ENCODE peak calls at places on chromosomes 1 and 21, in ten cellular contexts. A is fibroblast of the aortic adventitia; Q is retinal pigment epithelial cell; C is IMR-90; W is cardiac fibroblast; Y is foreskin melanocyte; O is kidney tubule cell; H is activated CD4-positive, alpha-beta T cell treated with anti-CD3 and anti-CD28 coated beads, Interleukin-2, amount 50 U/mL, for 4 hours; Z is hepatocyte; U is RWPE1. M is an unnamed sample.

GRCh38 chr1:27001570-27002360 is 8.3 kb downstream of the TRNP1 start:
- DNase-seq in Z (peak; percentile 34), C (no peak), O (peak; percentile 78), W (no peak), Q (no peak), A (no peak), Y (peak; percentile 100), U (no peak), H (no peak), M (no peak)

GRCh38 chr1:204513117-204513716 is 3.0 kb upstream of the MDM4 start:
- DNase-seq in W (no peak), U (no peak), H (peak; percentile 40), Q (no peak), O (no peak), C (no peak), A (no peak), Y (no peak), Z (no peak), M (no peak)

GRCh38 chr1:924619-925323 is 1.0 kb downstream of the SAMD11 start:
- DNase-seq in Z (peak; percentile 69), O (peak; percentile 43), W (peak; percentile 35), H (no peak), A (peak; percentile 33), U (no peak), Q (no peak), Y (no peak), C (peak; percentile 36), M (no peak)

GRCh38 chr1:15919316-15919715 is 56.6 kb downstream of the ZBTB17 start:
- DNase-seq in O (peak; percentile 72), U (peak; percentile 72), C (peak; percentile 84), Y (no peak), A (peak; percentile 63), W (peak; percentile 81), Z (no peak), H (peak; percentile 62), Q (peak; percentile 58), M (peak; percentile 59)

GRCh38 chr1:91501527-91501859 is 842 bp downstream of the CDC7 start:
- DNase-seq in W (peak; percentile 64), A (peak; percentile 41), U (peak; percentile 52), H (no peak), Q (peak; percentile 14), Y (no peak), Z (no peak), C (peak; percentile 32), O (no peak), M (no peak)

GRCh38 chr1:226960944-226961765 is 21.1 kb downstream of the COQ8A start:
- DNase-seq in Z (no peak), Y (no peak), H (no peak), A (no peak), U (no peak), O (no peak), W (no peak), C (no peak), Q (no peak), M (no peak)

GRCh38 chr1:14725641-14726213 is 127.2 kb downstream of the KAZN start:
- DNase-seq in Q (no peak), Y (no peak), W (no peak), O (no peak), H (no peak), Z (no peak), U (no peak), C (no peak), A (no peak), M (no peak)

GRCh38 chr21:45431781-45432572 is 27.0 kb downstream of the COL18A1 start:
- DNase-seq in W (no peak), Q (peak; percentile 83), C (peak; percentile 39), Z (no peak), A (peak; percentile 11), Y (no peak), H (no peak), U (no peak), O (no peak), M (no peak)

GRCh38 chr1:37995773-37996379 is 6.1 kb upstream of the SF3A3 start:
- DNase-seq in Z (peak; percentile 83), H (peak; percentile 25), W (peak; percentile 73), A (peak; percentile 93), U (no peak), Q (no peak), C (peak; percentile 89), O (peak; percentile 31), Y (peak; percentile 63), M (peak; percentile 87)

GRCh38 chr21:46227811-46228344 is 696 bp downstream of the LSS start:
- DNase-seq in A (peak; percentile 14), U (peak; percentile 42), O (no peak), Z (peak; percentile 38), Q (no peak), C (no peak), W (no peak), Y (peak; percentile 7), H (no peak), M (peak; percentile 34)

GRCh38 chr1:209655832-209656231 is 3.6 kb upstream of the LAMB3 start:
- DNase-seq in U (peak; percentile 76), Y (no peak), A (no peak), Z (peak; percentile 68), W (peak; percentile 38), H (no peak), O (peak; percentile 97), C (no peak), Q (no peak), M (no peak)

GRCh38 chr21:46066843-46067331 is 31.0 kb upstream of the COL6A2 start:
- DNase-seq in H (no peak), Y (no peak), Z (no peak), U (no peak), C (peak; percentile 56), O (no peak), W (peak; percentile 61), A (peak; percentile 81), Q (no peak), M (peak; percentile 69)

GRCh38 chr21:43864313-43864805 is 664 bp upstream of the AGPAT3 start:
- DNase-seq in W (peak; percentile 9), Q (no peak), H (peak; percentile 38), O (peak; percentile 66), Y (no peak), A (peak; percentile 22), U (no peak), Z (peak; percentile 81), C (peak; percentile 16), M (peak; percentile 21)

GRCh38 chr1:205263580-205264190 is 35.9 kb downstream of the TMCC2 start:
- DNase-seq in Y (no peak), C (peak; percentile 51), U (no peak), W (peak; percentile 16), H (no peak), Q (no peak), A (peak; percentile 70), Z (no peak), O (peak; percentile 55), M (peak; percentile 74)

GRCh38 chr1:17409391-17409811 is 30.1 kb downstream of the RCC2 start:
- DNase-seq in A (no peak), H (no peak), O (no peak), U (no peak), W (no peak), Y (no peak), C (no peak), Z (no peak), Q (no peak), M (no peak)

GRCh38 chr1:203534526-203534925 is 40.6 kb downstream of the OPTC start:
- DNase-seq in Y (peak; percentile 78), C (peak; percentile 97), W (peak; percentile 98), Z (peak; percentile 81), U (peak; percentile 86), Q (no peak), O (peak; percentile 91), A (peak; percentile 99), H (no peak), M (peak; percentile 99)

GRCh38 chr1:204530932-204531331 is 14.7 kb downstream of the MDM4 start:
- DNase-seq in Y (no peak), Q (no peak), Z (no peak), O (no peak), W (no peak), A (no peak), U (no peak), H (no peak), C (peak; percentile 12), M (no peak)

GRCh38 chr1:151146072-151146415 is 387 bp downstream of the SEMA6C start:
- DNase-seq in Q (no peak), A (peak; percentile 7), W (no peak), U (no peak), Y (no peak), C (no peak), Z (peak; percentile 13), O (no peak), H (no peak), M (no peak)

GRCh38 chr1:208270679-208271111 is 26.5 kb upstream of the PLXNA2 start:
- DNase-seq in U (no peak), Y (no peak), C (no peak), W (no peak), Z (no peak), Q (no peak), A (no peak), H (no peak), O (no peak), M (no peak)

GRCh38 chr1:43997295-43997694 is 5.9 kb downstream of the CCDC24 start:
- DNase-seq in Y (no peak), A (no peak), U (no peak), Q (no peak), O (no peak), H (no peak), C (no peak), W (no peak), Z (peak; percentile 60), M (no peak)

GRCh38 chr1:31602081-31602480 is 15.4 kb upstream of the HCRTR1 start:
- DNase-seq in C (no peak), Y (no peak), Q (no peak), O (no peak), W (no peak), U (no peak), H (no peak), A (no peak), Z (no peak), M (no peak)

GRCh38 chr1:18302788-18303413 is 177.8 kb upstream of the KLHDC7A start:
- DNase-seq in Z (no peak), Q (no peak), Y (no peak), O (no peak), C (no peak), A (no peak), H (no peak), W (no peak), U (no peak), M (no peak)

GRCh38 chr1:101005871-101006270 is 19.7 kb downstream of the DPH5 start:
- DNase-seq in Q (no peak), Z (no peak), C (peak; percentile 10), W (no peak), O (no peak), U (no peak), A (no peak), Y (no peak), H (no peak), M (no peak)

GRCh38 chr1:36326499-36326898 is 3.1 kb upstream of the EVA1B start:
- DNase-seq in C (no peak), Y (no peak), Q (no peak), Z (no peak), O (peak; percentile 82), H (no peak), A (no peak), U (no peak), W (no peak), M (no peak)

GRCh38 chr1:24557711-24558121 is 1.8 kb downstream of the NCMAP start:
- DNase-seq in C (no peak), Y (no peak), Z (peak; percentile 36), Q (no peak), U (no peak), O (peak; percentile 32), A (no peak), W (no peak), H (no peak), M (no peak)

GRCh38 chr1:15178571-15179484 is 25.3 kb downstream of the TMEM51 start:
- DNase-seq in O (peak; percentile 97), Q (peak; percentile 88), C (peak; percentile 97), U (peak; percentile 91), W (peak; percentile 94), Z (peak; percentile 60), H (no peak), Y (peak; percentile 81), A (peak; percentile 90), M (peak; percentile 95)

GRCh38 chr21:45475004-45475685 is 67.1 kb downstream of the SLC19A1 start:
- DNase-seq in C (no peak), O (no peak), Z (no peak), A (no peak), U (no peak), Y (no peak), W (no peak), H (no peak), Q (no peak), M (no peak)

GRCh38 chr1:202159534-202160371 is 649 bp downstream of the PTPN7 start:
- DNase-seq in A (no peak), C (no peak), Q (no peak), H (peak; percentile 42), W (no peak), Z (no peak), U (no peak), Y (no peak), O (no peak), M (no peak)

M was measured in fibroblast of villous mesenchyme.